ENCODE peak calls at places on chromosomes 5 and 9, in six cellular contexts. Q is epithelial cell of proximal tubule, E is GM12878, Y is adipocyte, G is IMR-90, L is NB4. Z is an unnamed sample.

GRCh38 chr9:68817079-68817875 is 112.2 kb downstream of the PIP5K1B start:
- DNase-seq in Q (no peak), E (no peak), Y (no peak), G (no peak), L (no peak), Z (no peak)

GRCh38 chr5:104594850-104595249 is 1032.3 kb upstream of the NUDT12 start:
- DNase-seq in Q (no peak), E (no peak), Y (no peak), G (no peak), L (no peak), Z (no peak)

GRCh38 chr5:173633304-173633703 is 16.9 kb upstream of the BOD1 start:
- DNase-seq in Q (no peak), E (no peak), Y (no peak), G (no peak), L (no peak), Z (no peak)

GRCh38 chr9:114305189-114305555 is 17.7 kb upstream of the ORM1 start:
- DNase-seq in Q (no peak), E (no peak), Y (no peak), G (no peak), L (no peak), Z (no peak)

GRCh38 chr5:166784545-166785078 is 1506.8 kb upstream of the WWC1 start:
- DNase-seq in Q (no peak), E (no peak), Y (no peak), G (no peak), L (no peak), Z (no peak)

GRCh38 chr5:152622628-152623027 is 217.5 kb upstream of the NMUR2 start:
- DNase-seq in Q (no peak), E (no peak), Y (no peak), G (no peak), L (no peak), Z (no peak)

GRCh38 chr5:145981612-145982571 is 45.5 kb downstream of the SH3RF2 start:
- DNase-seq in Q (no peak), E (no peak), Y (no peak), G (no peak), L (no peak), Z (no peak)

GRCh38 chr9:93097496-93098205 is 1.6 kb downstream of the CARD19 start:
- DNase-seq in Q (no peak), E (no peak), Y (peak), G (peak), L (peak), Z (no peak)

GRCh38 chr9:114968710-114969109 is 38.3 kb upstream of the TNFSF8 start:
- DNase-seq in Q (peak), E (no peak), Y (peak), G (peak), L (peak), Z (no peak)

GRCh38 chr5:92741906-92742305 is 839.1 kb downstream of the NR2F1-AS1 start:
- DNase-seq in Q (no peak), E (no peak), Y (no peak), G (no peak), L (no peak), Z (no peak)

GRCh38 chr5:78594946-78595921 is 53.3 kb downstream of the LHFPL2 start:
- DNase-seq in Q (peak), E (no peak), Y (peak), G (peak), L (peak), Z (no peak)

GRCh38 chr9:122941560-122942234 is 877 bp downstream of the RABGAP1 start:
- DNase-seq in Q (no peak), E (no peak), Y (peak), G (peak), L (peak), Z (no peak)

GRCh38 chr5:51377151-51378060 is 5.8 kb upstream of the ISL1 start:
- DNase-seq in Q (no peak), E (no peak), Y (no peak), G (no peak), L (no peak), Z (no peak)

GRCh38 chr5:43729846-43730478 is 127.0 kb downstream of the NNT start:
- DNase-seq in Q (no peak), E (no peak), Y (peak), G (peak), L (peak), Z (peak)

GRCh38 chr9:121837113-121838010 is 185.9 kb downstream of the DAB2IP start:
- DNase-seq in Q (no peak), E (no peak), Y (peak), G (peak), L (no peak), Z (no peak)

GRCh38 chr5:142981475-142981874 is 211.3 kb downstream of the ARHGAP26 start:
- DNase-seq in Q (no peak), E (no peak), Y (no peak), G (no peak), L (no peak), Z (no peak)

GRCh38 chr5:96058084-96058483 is 96.4 kb upstream of the ELL2 start:
- DNase-seq in Q (no peak), E (no peak), Y (no peak), G (no peak), L (no peak), Z (no peak)

GRCh38 chr9:75235632-75236031 is 147.3 kb downstream of the OSTF1 start:
- DNase-seq in Q (peak), E (no peak), Y (no peak), G (no peak), L (peak), Z (no peak)

GRCh38 chr5:139593716-139594319 is 32.7 kb downstream of the UBE2D2 start:
- DNase-seq in Q (no peak), E (no peak), Y (peak), G (peak), L (no peak), Z (no peak)

GRCh38 chr5:72328172-72328571 is 8.0 kb downstream of the PTCD2 start:
- DNase-seq in Q (peak), E (no peak), Y (peak), G (peak), L (no peak), Z (no peak)

GRCh38 chr5:123549256-123549904 is 37.4 kb downstream of the CSNK1G3 start:
- DNase-seq in Q (no peak), E (peak), Y (no peak), G (no peak), L (peak), Z (peak)
- H3K4me3 ChIP-seq in Q (no peak), E (no peak), Y (no peak), G (no peak), L (no peak), Z (no peak)

GRCh38 chr9:691825-692363 is 149.6 kb upstream of the DMRT1 start:
- DNase-seq in Q (no peak), E (no peak), Y (no peak), G (no peak), L (no peak), Z (no peak)

GRCh38 chr9:690517-691111 is 150.9 kb upstream of the DMRT1 start:
- DNase-seq in Q (no peak), E (no peak), Y (no peak), G (no peak), L (no peak), Z (no peak)

GRCh38 chr9:694499-695154 is 146.9 kb upstream of the DMRT1 start:
- DNase-seq in Q (no peak), E (no peak), Y (peak), G (peak), L (no peak), Z (no peak)

GRCh38 chr9:693460-694390 is 147.8 kb upstream of the DMRT1 start:
- DNase-seq in Q (no peak), E (no peak), Y (peak), G (peak), L (no peak), Z (no peak)

GRCh38 chr9:692636-693459 is 148.6 kb upstream of the DMRT1 start:
- DNase-seq in Q (no peak), E (no peak), Y (peak), G (no peak), L (no peak), Z (no peak)
- H3K4me3 ChIP-seq in Q (peak), E (no peak), Y (peak), G (peak), L (no peak), Z (no peak)

GRCh38 chr9:127539259-127539981 is 72.7 kb upstream of the STXBP1 start:
- DNase-seq in Q (no peak), E (no peak), Y (peak), G (peak), L (no peak), Z (no peak)
- H3K4me3 ChIP-seq in Q (no peak), E (no peak), Y (peak), G (no peak), L (no peak), Z (no peak)

GRCh38 chr5:124742983-124743533 is 3.4 kb downstream of the ZNF608 start:
- DNase-seq in Q (peak), E (no peak), Y (peak), G (peak), L (no peak), Z (no peak)

GRCh38 chr5:124744170-124744911 is 2.1 kb downstream of the ZNF608 start:
- DNase-seq in Q (no peak), E (no peak), Y (no peak), G (peak), L (no peak), Z (no peak)

GRCh38 chr5:124741711-124742496 is 4.5 kb downstream of the ZNF608 start:
- DNase-seq in Q (peak), E (no peak), Y (peak), G (peak), L (no peak), Z (no peak)

GRCh38 chr5:124742521-124742920 is 3.9 kb downstream of the ZNF608 start:
- DNase-seq in Q (no peak), E (no peak), Y (no peak), G (no peak), L (no peak), Z (no peak)

GRCh38 chr5:124743534-124744169 is 2.8 kb downstream of the ZNF608 start:
- DNase-seq in Q (peak), E (no peak), Y (no peak), G (no peak), L (no peak), Z (no peak)
- H3K4me3 ChIP-seq in Q (peak), E (peak), Y (peak), G (peak), L (no peak), Z (no peak)

GRCh38 chr5:132868754-132869153 is 2.3 kb downstream of the UQCRQ start:
- DNase-seq in Q (no peak), E (no peak), Y (no peak), G (no peak), L (no peak), Z (no peak)

GRCh38 chr5:132867046-132867451 is 607 bp downstream of the UQCRQ start:
- DNase-seq in Q (no peak), E (no peak), Y (no peak), G (no peak), L (no peak), Z (no peak)

GRCh38 chr5:132870801-132871200 is 2.7 kb upstream of the LEAP2 start:
- DNase-seq in Q (no peak), E (no peak), Y (no peak), G (no peak), L (no peak), Z (no peak)

GRCh38 chr5:132865668-132866341 is 464 bp downstream of the GDF9 start:
- DNase-seq in Q (no peak), E (no peak), Y (no peak), G (no peak), L (no peak), Z (no peak)

DNA sequence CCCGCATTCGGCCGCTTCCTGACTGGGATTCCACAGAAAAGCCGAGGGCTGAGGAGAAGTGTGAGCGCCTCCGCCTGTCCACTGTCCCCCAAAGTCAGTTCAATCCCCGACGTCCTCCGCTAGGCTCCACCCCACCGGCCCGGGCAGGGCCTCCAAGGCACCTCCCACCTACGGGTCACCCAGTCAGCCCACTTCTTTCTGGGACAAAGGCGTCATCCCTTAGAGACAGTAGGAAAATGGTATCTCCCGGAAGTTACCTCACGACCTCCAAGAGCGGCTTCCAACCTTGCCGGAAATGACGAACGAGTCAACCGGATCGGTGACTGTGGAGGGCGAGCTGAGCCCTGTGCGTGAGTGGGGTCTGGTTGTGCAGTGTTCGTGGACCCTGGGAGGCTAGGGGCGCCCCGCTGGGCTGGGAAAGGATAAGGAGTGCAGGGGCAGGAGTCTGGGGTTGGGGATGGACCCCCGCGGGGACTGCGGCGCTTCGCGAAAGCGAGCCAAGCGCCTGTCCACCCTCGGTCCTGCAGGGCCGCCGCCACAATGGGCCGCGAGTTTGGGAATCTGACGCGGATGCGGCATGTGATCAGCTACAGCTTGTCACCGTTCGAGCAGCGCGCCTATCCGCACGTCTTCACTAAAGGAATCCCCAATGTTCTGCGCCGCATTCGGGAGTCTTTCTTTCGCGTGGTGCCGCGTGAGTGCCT is at the start of the genes GDF9 and UQCRQ:
- DNase-seq in Q (peak), E (peak), Y (peak), G (peak), L (peak), Z (peak)
- H3K4me3 ChIP-seq in Q (peak), E (peak), Y (peak), G (peak), L (peak), Z (peak)

GRCh38 chr9:131854906-131855504 is 115.1 kb upstream of the RAPGEF1 start:
- DNase-seq in Q (no peak), E (no peak), Y (peak), G (peak), L (no peak), Z (no peak)
- H3K4me3 ChIP-seq in Q (no peak), E (no peak), Y (peak), G (no peak), L (no peak), Z (no peak)

DNA sequence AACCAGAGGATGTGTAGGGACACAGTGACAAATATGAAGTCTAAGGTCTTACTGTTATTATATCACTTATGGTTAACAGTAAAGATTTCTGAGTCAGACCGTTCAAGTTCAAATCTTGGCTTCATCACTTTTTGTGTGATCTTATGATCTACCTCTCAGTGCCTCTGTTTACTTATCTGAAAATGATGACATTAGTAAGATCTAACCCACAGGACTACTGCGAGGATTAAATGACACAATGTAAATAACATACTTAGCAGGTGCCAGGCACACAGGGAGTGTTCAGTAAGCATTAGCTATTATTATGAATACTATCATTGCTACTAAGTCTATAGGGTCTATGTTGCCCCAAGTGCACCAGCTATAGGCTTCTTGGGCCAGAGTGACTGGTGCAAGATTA is 2.0 kb downstream of the IRF1 start:
- DNase-seq in Q (no peak), E (no peak), Y (no peak), G (no peak), L (no peak), Z (no peak)
- H3K4me3 ChIP-seq in Q (peak), E (peak), Y (peak), G (no peak), L (peak), Z (peak)

GRCh38 chr5:127959152-127959764 is 124.3 kb upstream of the SLC12A2 start:
- DNase-seq in Q (peak), E (no peak), Y (peak), G (peak), L (no peak), Z (peak)
- H3K4me3 ChIP-seq in Q (no peak), E (no peak), Y (no peak), G (no peak), L (no peak), Z (no peak)

Z was measured in Jurkat, Clone E6-1.